ENCODE peak calls at places on chromosomes 12 and 14, in seven cellular contexts. N is IMR-90, G is GM12891, J is upper lobe of left lung, E is uterus, K is heart left ventricle, B is H1. L is an unnamed sample.

GRCh38 chr14:91289464-91289863 is 45.0 kb upstream of the GPR68 start:
- DNase-seq in N (no peak), G (no peak), J (no peak), E (no peak), K (no peak), B (no peak), L (no peak)

GRCh38 chr14:67172056-67172455 is 17.2 kb upstream of the GARIN2 start:
- DNase-seq in N (no peak), G (no peak), J (peak; percentile 66), E (no peak), K (no peak), B (no peak), L (no peak)

GRCh38 chr12:47281667-47282171 is 202.0 kb upstream of the AMIGO2 start:
- DNase-seq in N (peak; percentile 24), G (no peak), J (no peak), E (no peak), K (no peak), B (no peak), L (no peak)

GRCh38 chr12:126770188-126770587 is 1496.8 kb upstream of the TMEM132C start:
- DNase-seq in N (no peak), G (no peak), J (no peak), E (no peak), K (no peak), B (no peak), L (no peak)

GRCh38 chr12:108729612-108730336 is 1.5 kb downstream of the CORO1C start:
- DNase-seq in N (no peak), G (no peak), J (no peak), E (no peak), K (no peak), B (no peak), L (no peak)

GRCh38 chr12:26113194-26113654 is 11.6 kb downstream of the BHLHE41 start:
- DNase-seq in N (no peak), G (no peak), J (no peak), E (no peak), K (no peak), B (no peak), L (no peak)

GRCh38 chr14:51738754-51739153 is 87.0 kb downstream of the FRMD6 start:
- DNase-seq in N (no peak), G (peak; percentile 13), J (no peak), E (no peak), K (no peak), B (no peak), L (no peak)

GRCh38 chr12:42893196-42893595 is 303.6 kb upstream of the PRICKLE1 start:
- DNase-seq in N (no peak), G (no peak), J (no peak), E (no peak), K (no peak), B (no peak), L (no peak)

GRCh38 chr14:48874701-48875100 is 711.5 kb downstream of the RPS29 start:
- DNase-seq in N (no peak), G (no peak), J (no peak), E (no peak), K (no peak), B (no peak), L (no peak)

GRCh38 chr14:104818714-104819161 is 17.8 kb downstream of the ZBTB42 start:
- DNase-seq in N (no peak), G (no peak), J (peak; percentile 55), E (peak; percentile 14), K (peak; percentile 3), B (no peak), L (no peak)

GRCh38 chr14:55579724-55580400 is at the start of gene KTN1:
- DNase-seq in N (peak; percentile 71), G (peak; percentile 67), J (peak; percentile 97), E (peak; percentile 68), K (peak; percentile 89), B (peak; percentile 79), L (no peak)

GRCh38 chr14:55582741-55583140 is 2.7 kb downstream of the KTN1 start:
- DNase-seq in N (no peak), G (no peak), J (no peak), E (no peak), K (no peak), B (no peak), L (no peak)

GRCh38 chr14:55580401-55581010 is 499 bp downstream of the KTN1 start:
- DNase-seq in N (no peak), G (peak; percentile 33), J (peak; percentile 91), E (peak; percentile 29), K (peak; percentile 58), B (no peak), L (no peak)

GRCh38 chr14:55578511-55578910 is 1.5 kb upstream of the KTN1 start:
- DNase-seq in N (no peak), G (no peak), J (no peak), E (no peak), K (no peak), B (no peak), L (no peak)

DNA sequence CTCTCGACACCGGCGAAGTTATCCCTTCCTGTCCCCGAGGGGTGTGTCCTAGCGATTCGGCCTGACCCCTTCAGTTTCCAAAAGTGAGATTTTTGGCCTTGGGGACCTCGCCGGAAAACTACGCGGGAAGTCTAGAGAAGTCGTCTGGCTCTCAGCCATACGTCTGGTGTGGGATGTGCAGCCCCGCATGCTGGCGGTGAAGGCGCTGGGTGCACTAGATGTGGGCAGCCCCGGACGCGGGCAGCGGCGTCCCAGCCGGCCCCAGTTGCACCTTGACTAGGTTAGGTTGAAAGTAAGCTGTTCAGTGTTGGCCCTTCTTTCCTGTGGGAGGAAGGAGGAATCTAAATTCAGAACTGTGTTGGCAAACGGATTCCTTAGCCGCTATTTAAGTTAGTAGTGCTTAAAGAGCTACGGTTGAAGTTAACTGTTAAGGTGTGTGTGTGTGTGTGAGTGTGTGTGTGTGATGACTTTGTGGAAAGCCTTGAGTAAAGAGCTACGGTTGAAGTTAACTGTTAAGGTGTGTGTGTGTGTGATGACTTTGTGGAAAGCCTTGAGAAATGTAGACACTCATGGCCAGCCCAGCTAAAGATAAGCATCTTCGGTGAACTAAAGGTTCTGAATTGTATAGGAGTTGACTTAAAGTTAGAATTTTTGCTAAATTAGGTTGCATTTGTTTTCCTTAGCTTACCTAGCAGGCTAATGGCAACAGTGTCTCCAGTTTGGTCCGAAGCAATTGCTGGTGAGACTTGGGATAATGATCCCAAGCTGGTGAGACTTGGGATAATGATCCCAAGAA is 1.2 kb downstream of the KTN1 start:
- DNase-seq in N (no peak), G (no peak), J (peak; percentile 88), E (peak; percentile 46), K (peak; percentile 73), B (peak; percentile 77), L (no peak)
- TF ChIP-seq POLR2A in N (no peak), G (no peak), J (no peak), E (no peak), K (no peak), B (no peak), L (no peak)

GRCh38 chr14:20454645-20455354 is at the start of the genes APEX1 and OSGEP:
- DNase-seq in N (peak; percentile 99), G (peak; percentile 85), J (peak; percentile 93), E (peak; percentile 98), K (peak; percentile 99), B (peak; percentile 95), L (no peak)
- TF ChIP-seq POLR2A in N (peak; percentile 87), G (peak; percentile 91), J (peak; percentile 90), E (peak; percentile 66), K (peak; percentile 89), B (peak; percentile 95), L (no peak)

DNA sequence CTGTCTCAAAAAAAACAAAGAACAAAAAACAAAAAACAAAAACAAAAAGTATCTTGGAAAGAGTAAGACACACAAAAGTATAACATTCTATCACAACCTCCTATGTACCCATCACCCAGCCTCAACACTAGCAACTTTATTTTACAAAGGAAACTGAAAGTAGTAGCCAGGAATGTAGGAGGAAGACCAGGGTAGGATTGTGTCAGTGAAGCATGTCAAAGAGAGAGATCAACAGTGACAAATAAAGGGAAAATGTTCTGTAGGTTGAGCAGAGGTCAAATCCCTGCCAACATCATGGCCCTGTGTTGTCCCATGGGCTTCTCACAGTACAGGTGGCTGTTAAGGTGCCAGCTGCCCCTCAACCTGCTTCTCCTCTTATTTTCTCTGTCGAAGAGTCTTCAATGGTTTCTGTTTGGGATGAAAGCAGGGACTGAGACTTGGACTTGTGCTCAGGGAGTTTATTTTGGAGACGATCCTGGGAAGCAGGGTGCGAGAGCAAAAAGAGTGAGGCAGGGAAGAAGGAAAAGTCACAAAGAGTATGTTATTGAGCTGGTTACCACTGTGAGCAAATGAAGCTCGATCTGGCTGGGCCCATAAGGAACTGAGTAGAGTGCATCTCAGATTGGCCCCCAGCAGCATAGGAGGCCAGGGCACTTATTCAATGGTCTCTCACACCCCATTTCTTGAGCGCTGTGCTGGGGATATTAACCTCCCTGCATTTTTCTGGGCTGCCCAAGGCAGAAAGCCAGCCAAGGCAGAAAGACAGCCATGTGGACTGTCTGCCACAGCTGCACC is 29.4 kb upstream of the CTDSP2 start:
- DNase-seq in N (no peak), G (no peak), J (no peak), E (no peak), K (no peak), B (no peak), L (no peak)
- TF ChIP-seq POLR2A in N (no peak), G (no peak), J (no peak), E (no peak), K (no peak), B (no peak), L (no peak)

GRCh38 chr12:22407397-22407796 is 72.9 kb upstream of the ST8SIA1 start:
- DNase-seq in N (no peak), G (no peak), J (no peak), E (no peak), K (no peak), B (no peak), L (no peak)

GRCh38 chr12:22406622-22407021 is 72.1 kb upstream of the ST8SIA1 start:
- DNase-seq in N (no peak), G (no peak), J (no peak), E (no peak), K (no peak), B (no peak), L (no peak)

GRCh38 chr12:22410497-22410896 is 76.0 kb upstream of the ST8SIA1 start:
- DNase-seq in N (no peak), G (no peak), J (no peak), E (no peak), K (no peak), B (no peak), L (no peak)

GRCh38 chr12:22408605-22409004 is 74.1 kb upstream of the ST8SIA1 start:
- DNase-seq in N (no peak), G (no peak), J (no peak), E (no peak), K (no peak), B (no peak), L (no peak)

DNA sequence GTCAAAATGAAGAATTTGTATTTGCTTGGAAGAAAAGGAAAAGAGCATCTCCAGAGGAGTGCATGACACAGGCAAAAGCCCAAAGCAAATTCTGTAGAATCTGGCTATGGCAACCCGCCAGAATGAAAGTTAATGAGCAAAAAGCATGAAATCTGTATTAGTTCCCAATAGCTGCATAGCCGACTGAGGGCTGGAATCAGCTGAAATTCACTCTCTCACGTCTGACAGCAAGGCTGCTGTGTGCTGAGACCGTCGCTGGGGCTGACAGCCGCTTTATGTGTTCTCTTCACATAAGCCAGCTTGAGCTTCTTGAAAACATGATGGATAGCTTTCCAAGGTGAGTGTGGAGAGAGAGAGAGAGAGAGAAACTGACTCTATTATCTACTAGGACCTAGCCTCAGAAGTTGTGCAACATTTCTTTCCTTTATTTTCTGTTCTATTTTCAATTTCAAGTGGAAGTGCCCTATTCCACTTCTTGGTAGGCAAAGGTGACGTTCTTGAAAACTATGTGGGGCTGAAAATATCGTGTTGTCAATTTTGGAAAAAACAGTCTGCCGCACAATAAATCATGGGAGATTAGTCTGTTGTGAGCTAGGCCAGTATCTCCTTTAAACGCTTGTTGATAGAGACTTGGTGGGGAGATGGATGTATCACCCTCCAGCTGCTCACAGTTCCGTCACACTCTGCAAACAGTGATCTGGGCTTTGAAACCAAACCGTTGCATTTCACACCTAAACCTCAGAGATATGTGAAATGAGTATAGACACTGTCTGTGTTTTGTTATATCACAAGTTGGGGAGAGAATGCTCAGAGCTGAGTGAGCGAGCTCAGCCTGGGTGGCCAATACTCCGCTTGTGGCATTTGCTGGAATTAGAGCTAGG is 74.8 kb upstream of the ST8SIA1 start:
- DNase-seq in N (no peak), G (no peak), J (no peak), E (no peak), K (no peak), B (no peak), L (no peak)
- TF ChIP-seq POLR2A in N (no peak), G (no peak), J (no peak), E (no peak), K (no peak), B (no peak), L (no peak)

L was measured in vagina.